ENCODE peak calls at places on chromosome 20, in nine cellular contexts. A is H54; C is astrocyte of the hippocampus; P is C1 segment of cervical spinal cord; D is hepatic stellate cell; J is skeletal muscle cell; E is activated naive CD8-positive, alpha-beta T cell treated with anti-CD3 and anti-CD28 coated beads, Interleukin-2, amount 50 U/mL, for 24 hours; I is stimulated activated CD4-positive, alpha-beta T cell treated with anti-CD3 and anti-CD28 coated beads, Interleukin-2, amount 100 ng/mL, for 48 hours; Z is D341Med. F is an unnamed sample.

GRCh38 chr20:34220581-34220980 is 20.6 kb upstream of the ASIP start:
- DNase-seq in A (no peak), C (peak), P (no peak), D (peak), J (peak), E (no peak), I (no peak), Z (no peak), F (no peak)

GRCh38 chr20:44720617-44720993 is 5.4 kb downstream of the CCN5 start:
- DNase-seq in A (peak), C (peak), P (no peak), D (peak), J (no peak), E (no peak), I (no peak), Z (no peak), F (peak)

GRCh38 chr20:24986436-24987015 is 6.0 kb downstream of the APMAP start:
- DNase-seq in A (no peak), C (no peak), P (no peak), D (no peak), J (no peak), E (no peak), I (no peak), Z (no peak), F (no peak)

GRCh38 chr20:63096681-63097335 is 90.0 kb upstream of the BHLHE23 start:
- DNase-seq in A (no peak), C (no peak), P (no peak), D (no peak), J (no peak), E (no peak), I (no peak), Z (peak), F (no peak)

GRCh38 chr20:20498081-20498861 is 130.4 kb downstream of the INSM1 start:
- DNase-seq in A (no peak), C (peak), P (peak), D (no peak), J (no peak), E (no peak), I (no peak), Z (no peak), F (peak)

GRCh38 chr20:48957053-48957481 is 35.6 kb downstream of the ARFGEF2 start:
- DNase-seq in A (no peak), C (no peak), P (no peak), D (no peak), J (no peak), E (no peak), I (no peak), Z (no peak), F (no peak)

GRCh38 chr20:20247234-20247633 is 120.7 kb upstream of the INSM1 start:
- DNase-seq in A (no peak), C (no peak), P (no peak), D (no peak), J (no peak), E (no peak), I (no peak), Z (no peak), F (no peak)

GRCh38 chr20:9214676-9215075 is 145.8 kb downstream of the PLCB4 start:
- DNase-seq in A (no peak), C (peak), P (no peak), D (no peak), J (peak), E (no peak), I (no peak), Z (no peak), F (no peak)

GRCh38 chr20:57450419-57450818 is 59.2 kb downstream of the RBM38 start:
- DNase-seq in A (no peak), C (no peak), P (peak), D (no peak), J (no peak), E (peak), I (no peak), Z (no peak), F (no peak)

GRCh38 chr20:3013771-3014170 is 29.7 kb upstream of the GNRH2 start:
- DNase-seq in A (no peak), C (no peak), P (no peak), D (no peak), J (no peak), E (no peak), I (no peak), Z (no peak), F (no peak)

GRCh38 chr20:6231551-6231950 is 108.7 kb upstream of the FERMT1 start:
- DNase-seq in A (no peak), C (peak), P (no peak), D (no peak), J (no peak), E (no peak), I (no peak), Z (no peak), F (no peak)

GRCh38 chr20:12598894-12599293 is 409.9 kb upstream of the SPTLC3 start:
- DNase-seq in A (no peak), C (no peak), P (no peak), D (no peak), J (no peak), E (no peak), I (no peak), Z (no peak), F (no peak)

GRCh38 chr20:46206025-46206424 is 87.9 kb downstream of the CD40 start:
- DNase-seq in A (peak), C (peak), P (peak), D (peak), J (no peak), E (peak), I (no peak), Z (no peak), F (no peak)

GRCh38 chr20:16491277-16491912 is 81.9 kb downstream of the KIF16B start:
- DNase-seq in A (no peak), C (peak), P (no peak), D (no peak), J (no peak), E (no peak), I (no peak), Z (no peak), F (peak)

GRCh38 chr20:50728981-50729874 is 2.2 kb upstream of the PARD6B start:
- DNase-seq in A (no peak), C (no peak), P (no peak), D (no peak), J (no peak), E (no peak), I (no peak), Z (no peak), F (no peak)

GRCh38 chr20:63831696-63832686 is 927 bp upstream of the ZBTB46 start:
- DNase-seq in A (no peak), C (peak), P (no peak), D (no peak), J (no peak), E (no peak), I (no peak), Z (peak), F (no peak)

GRCh38 chr20:15065794-15066193 is 728.4 kb upstream of the FLRT3 start:
- DNase-seq in A (no peak), C (no peak), P (no peak), D (no peak), J (no peak), E (no peak), I (no peak), Z (no peak), F (no peak)

GRCh38 chr20:25058797-25059486 is 1.0 kb upstream of the ACSS1 start:
- DNase-seq in A (no peak), C (no peak), P (no peak), D (no peak), J (no peak), E (no peak), I (no peak), Z (no peak), F (no peak)

GRCh38 chr20:21184810-21185209 is 58.9 kb downstream of the KIZ start:
- DNase-seq in A (no peak), C (no peak), P (no peak), D (no peak), J (peak), E (no peak), I (no peak), Z (no peak), F (no peak)

GRCh38 chr20:45090481-45090880 is 10.4 kb downstream of the KCNS1 start:
- DNase-seq in A (no peak), C (no peak), P (no peak), D (no peak), J (no peak), E (no peak), I (no peak), Z (no peak), F (no peak)

GRCh38 chr20:37346526-37347346 is 796 bp downstream of the SRC start:
- DNase-seq in A (no peak), C (no peak), P (no peak), D (no peak), J (no peak), E (no peak), I (no peak), Z (peak), F (no peak)

GRCh38 chr20:22691369-22692118 is 107.2 kb upstream of the FOXA2 start:
- DNase-seq in A (peak), C (peak), P (peak), D (peak), J (peak), E (peak), I (peak), Z (peak), F (peak)

GRCh38 chr20:50346372-50347347 is 156.0 kb downstream of the CEBPB start:
- DNase-seq in A (peak), C (peak), P (peak), D (peak), J (peak), E (no peak), I (no peak), Z (no peak), F (peak)

GRCh38 chr20:45037050-45037449 is 63.9 kb downstream of the KCNS1 start:
- DNase-seq in A (no peak), C (peak), P (no peak), D (no peak), J (no peak), E (no peak), I (no peak), Z (no peak), F (no peak)

GRCh38 chr20:3658708-3659491 is 4.3 kb downstream of the GFRA4 start:
- DNase-seq in A (no peak), C (no peak), P (no peak), D (no peak), J (no peak), E (no peak), I (no peak), Z (no peak), F (no peak)

GRCh38 chr20:61295726-61296628 is 43.9 kb downstream of the CDH4 start:
- DNase-seq in A (peak), C (peak), P (no peak), D (peak), J (no peak), E (no peak), I (no peak), Z (no peak), F (no peak)

GRCh38 chr20:26163890-26164289 is 467.2 kb upstream of the ZNF337 start:
- DNase-seq in A (peak), C (peak), P (no peak), D (peak), J (peak), E (no peak), I (no peak), Z (no peak), F (no peak)

GRCh38 chr20:8124639-8125038 is 7.4 kb upstream of the PLCB1 start:
- DNase-seq in A (no peak), C (no peak), P (no peak), D (no peak), J (no peak), E (no peak), I (no peak), Z (no peak), F (no peak)

GRCh38 chr20:24676978-24677370 is 207.5 kb downstream of the SYNDIG1 start:
- DNase-seq in A (no peak), C (no peak), P (no peak), D (no peak), J (no peak), E (no peak), I (no peak), Z (no peak), F (no peak)

F was measured in occipital lobe.